ENCODE peak calls at places on chromosomes 2 and 18, in eight cellular contexts. Z is IMR-90, B is HFFc6, H is glutamatergic neuron, Q is GM12865, W is WTC11, E is chondrocyte, Y is OCI-LY7. J is an unnamed sample.

GRCh38 chr2:241209271-241209670 is 20.8 kb downstream of the ANO7 start:
- DNase-seq in Z (no peak), W (no peak), E (no peak), Q (no peak), H (no peak), B (no peak), Y (no peak), J (no peak)

GRCh38 chr2:101344173-101344572 is 35.7 kb upstream of the RNF149 start:
- DNase-seq in W (no peak), Z (no peak), Q (no peak), B (no peak), Y (no peak), E (no peak), H (no peak), J (no peak)

GRCh38 chr18:57077005-57077735 is 69.7 kb upstream of the BOD1L2 start:
- DNase-seq in W (no peak), B (no peak), E (no peak), H (no peak), Z (no peak), Q (peak; percentile 21), Y (no peak), J (no peak)

GRCh38 chr2:106094101-106094860 is 99.8 kb downstream of the UXS1 start:
- DNase-seq in W (no peak), Y (no peak), H (no peak), E (no peak), B (no peak), Z (no peak), Q (no peak), J (no peak)

GRCh38 chr18:31672628-31673027 is 11.8 kb downstream of the B4GALT6 start:
- DNase-seq in H (no peak), Q (no peak), B (no peak), Y (no peak), W (no peak), E (no peak), Z (no peak), J (no peak)

GRCh38 chr2:222423632-222424280 is 587 bp upstream of the SGPP2 start:
- DNase-seq in Q (peak; percentile 85), B (no peak), W (no peak), Y (no peak), Z (no peak), E (no peak), H (no peak), J (peak; percentile 80)

GRCh38 chr2:5467506-5467905 is 224.7 kb upstream of the SOX11 start:
- DNase-seq in H (no peak), Z (no peak), Y (no peak), E (no peak), Q (no peak), W (no peak), B (no peak), J (no peak)

GRCh38 chr2:68719912-68720311 is 14.7 kb upstream of the ARHGAP25 start:
- DNase-seq in B (no peak), Y (no peak), E (no peak), Q (no peak), Z (no peak), H (no peak), W (no peak), J (no peak)

GRCh38 chr2:98839292-98839691 is 96.7 kb downstream of the CRACDL start:
- DNase-seq in Z (peak; percentile 19), E (no peak), Q (no peak), B (peak; percentile 49), Y (no peak), W (no peak), H (no peak), J (no peak)
- TF ChIP-seq CTCF in Z (no peak), E (no peak), Q (no peak), B (no peak), Y (no peak), W (no peak), H (no peak), J (no peak)

DNA sequence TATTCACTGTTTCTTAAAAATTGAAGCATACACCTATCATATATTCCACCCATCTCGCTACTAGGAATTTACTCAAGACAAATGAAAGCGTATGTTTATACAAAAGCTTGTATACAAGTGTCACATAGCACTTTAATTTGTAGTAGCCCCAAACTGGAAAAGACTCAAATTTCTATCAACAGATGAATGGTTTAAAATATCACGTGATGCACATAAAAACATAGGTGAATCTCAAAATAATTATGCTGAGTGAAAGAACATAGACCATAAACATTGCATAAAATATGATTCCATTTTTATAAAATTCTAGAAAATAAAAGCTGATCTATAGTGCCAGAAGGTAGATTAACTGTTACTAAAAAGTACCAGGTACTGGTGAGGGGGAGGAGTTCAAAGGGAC is 392.9 kb upstream of the LRATD1 start:
- DNase-seq in B (no peak), Y (no peak), E (no peak), W (no peak), Z (no peak), Q (no peak), H (no peak), J (no peak)
- TF ChIP-seq CTCF in B (no peak), Y (no peak), E (no peak), W (no peak), Z (no peak), Q (no peak), H (no peak), J (no peak)

DNA sequence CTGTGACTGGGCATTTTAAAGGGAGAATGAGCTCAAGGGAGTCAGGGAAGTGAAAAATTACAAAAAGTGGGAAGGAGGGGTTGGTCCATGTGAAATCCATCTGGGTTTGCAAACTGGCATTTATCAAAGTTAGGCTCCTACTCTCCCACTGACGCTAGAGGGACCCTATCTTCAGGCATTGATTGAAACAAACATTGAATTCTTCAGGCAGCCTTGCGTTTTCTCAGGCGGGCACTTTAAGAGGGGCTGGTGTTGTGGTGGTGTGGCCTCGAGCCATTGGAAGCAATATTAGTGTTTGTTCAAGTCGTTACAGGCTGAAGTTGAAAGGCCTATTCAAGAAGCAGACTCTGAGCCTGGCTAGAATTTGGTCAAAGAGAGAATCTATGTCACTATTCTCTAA is 36.6 kb downstream of the STON1 start:
- DNase-seq in B (peak; percentile 11), W (peak; percentile 14), Y (no peak), H (no peak), E (no peak), Z (peak; percentile 17), Q (no peak), J (no peak)
- TF ChIP-seq CTCF in B (peak; percentile 66), W (no peak), Y (no peak), H (no peak), E (peak; percentile 72), Z (peak; percentile 38), Q (no peak), J (no peak)

DNA sequence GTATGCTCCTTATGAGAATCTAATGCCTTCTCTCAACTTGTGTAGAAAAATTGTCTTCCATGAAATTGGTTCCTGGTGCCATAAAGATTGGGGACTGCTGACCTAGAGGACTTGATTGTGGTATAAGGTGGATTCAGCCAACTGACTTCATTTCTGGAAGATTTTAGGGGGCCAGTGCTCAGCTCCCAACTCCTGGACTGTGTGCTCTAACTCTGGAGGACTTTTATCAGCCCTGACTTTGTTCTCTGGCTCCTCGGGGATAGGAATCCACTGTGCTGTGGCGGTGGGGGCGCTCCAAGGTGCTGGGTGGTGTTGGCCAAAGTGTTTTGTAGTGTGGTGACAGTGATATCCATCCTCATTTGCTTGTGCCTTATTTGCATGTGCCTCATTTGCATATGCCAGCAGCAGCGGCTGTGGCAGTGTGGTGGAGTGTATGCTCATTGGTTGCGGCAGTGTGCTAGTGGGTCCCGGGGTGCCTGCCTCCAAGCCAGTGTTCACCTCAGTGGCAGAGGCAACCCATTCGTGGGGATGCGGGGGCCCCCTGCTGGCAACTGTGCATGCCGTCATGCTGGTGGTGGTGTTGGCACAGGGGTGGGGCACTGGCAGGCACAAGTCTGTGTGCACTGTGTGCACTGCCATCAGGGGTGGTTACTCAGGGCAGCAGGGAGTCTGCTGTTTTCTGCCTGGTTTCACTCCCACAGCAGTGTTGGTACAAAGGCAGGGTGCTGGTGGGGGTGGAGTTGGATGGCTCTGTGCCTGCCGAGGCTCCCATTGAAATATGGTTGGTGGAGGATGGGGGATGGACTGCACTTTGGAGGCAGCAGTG is 19.6 kb downstream of the EHBP1 start:
- DNase-seq in Z (no peak), W (peak; percentile 63), Y (peak; percentile 15), H (peak; percentile 33), E (peak; percentile 82), B (no peak), Q (no peak), J (no peak)
- TF ChIP-seq CTCF in Z (peak; percentile 12), W (peak; percentile 48), Y (peak; percentile 63), H (peak; percentile 17), E (peak; percentile 40), B (peak; percentile 64), Q (no peak), J (peak; percentile 27)

GRCh38 chr2:10042301-10043161 is 819 bp upstream of the KLF11 start:
- DNase-seq in H (peak; percentile 70), Y (no peak), E (no peak), Q (no peak), W (peak; percentile 72), B (peak; percentile 58), Z (peak; percentile 47), J (peak; percentile 56)
- TF ChIP-seq CTCF in H (no peak), Y (no peak), E (peak; percentile 47), Q (no peak), W (no peak), B (peak; percentile 40), Z (peak; percentile 13), J (no peak)

DNA sequence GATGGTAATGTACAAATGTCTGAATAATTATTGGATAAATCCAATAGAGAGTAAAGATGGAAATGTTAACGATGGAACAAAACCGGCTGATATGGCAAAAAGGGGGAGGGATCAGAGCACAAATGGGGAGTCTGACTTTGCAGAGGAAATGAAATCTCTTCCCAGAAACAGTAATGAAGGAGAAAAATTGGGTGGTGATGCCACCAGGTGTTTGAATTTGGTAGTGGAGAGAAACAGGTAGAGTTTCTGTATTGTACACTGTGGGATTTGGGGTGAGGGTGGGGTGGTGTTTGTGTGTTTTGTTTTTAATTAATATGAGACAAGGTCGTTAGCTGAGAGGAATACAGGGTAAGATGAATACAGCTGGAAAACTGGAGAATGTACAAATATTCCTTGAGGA is 20.4 kb upstream of the XDH start:
- DNase-seq in Q (no peak), B (peak; percentile 19), Y (no peak), E (no peak), W (no peak), H (no peak), Z (peak; percentile 17), J (no peak)
- TF ChIP-seq CTCF in Q (peak; percentile 1), B (peak; percentile 75), Y (peak; percentile 57), E (peak; percentile 39), W (no peak), H (no peak), Z (peak; percentile 41), J (no peak)

DNA sequence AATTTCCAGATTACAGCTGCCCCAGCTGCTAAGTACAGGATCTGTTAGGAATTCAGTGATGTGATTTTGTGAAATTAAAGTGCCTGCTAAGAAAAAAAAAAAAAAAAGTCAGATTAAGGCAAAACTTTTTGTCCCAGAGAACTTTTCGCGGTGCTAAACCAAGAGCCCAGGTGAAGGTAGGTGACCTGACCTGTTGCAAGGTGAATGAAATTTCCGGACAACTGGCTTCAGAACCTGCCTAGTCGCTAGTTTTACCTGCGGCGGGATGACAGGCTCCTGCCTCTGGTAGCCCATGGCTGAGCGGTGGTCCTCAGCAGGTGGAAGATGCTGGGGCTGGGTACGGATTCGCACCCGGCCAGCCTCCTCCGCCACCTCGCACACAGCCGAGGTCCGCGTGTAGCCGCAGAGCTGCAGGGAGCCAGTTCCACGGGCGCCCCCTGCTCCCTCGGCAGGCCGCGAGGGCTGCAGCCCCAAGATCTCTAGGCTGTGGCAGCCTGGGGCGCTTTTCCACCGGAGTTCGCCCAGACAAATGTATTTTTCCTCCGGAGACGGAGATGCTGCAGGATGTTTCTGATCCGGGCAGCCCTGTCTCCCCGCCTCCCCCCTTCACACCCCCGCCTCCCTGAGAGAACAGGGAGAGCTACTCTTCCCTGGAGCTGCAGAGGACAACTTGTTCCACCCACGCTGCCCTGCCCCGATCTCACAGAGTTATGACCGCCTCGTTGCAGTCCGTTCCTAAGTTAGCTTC is at the start of gene SLC38A11:
- DNase-seq in H (peak; percentile 17), W (peak; percentile 28), E (no peak), Z (no peak), Q (no peak), B (peak; percentile 21), Y (no peak), J (no peak)
- TF ChIP-seq CTCF in H (no peak), W (no peak), E (no peak), Z (peak; percentile 10), Q (no peak), B (peak; percentile 37), Y (no peak), J (no peak)